ENCODE peak calls at places on chromosome 13, in nine cellular contexts. One of them, this sample, is unnamed.

GRCh38 chr13:43143591-43143990 is 120.2 kb downstream of the DNAJC15 start:
- DNase-seq in epithelial cell of esophagus: peak
- DNase-seq in lower leg skin: no peak
- DNase-seq in AG04450: no peak
- DNase-seq in upper lobe of left lung: no peak
- DNase-seq in cardiac muscle cell: no peak
- DNase-seq in fibroblast of the aortic adventitia: no peak
- DNase-seq in testis: no peak
- DNase-seq in heart right ventricle: no peak
- DNase-seq in this sample: no peak

GRCh38 chr13:70668293-70668692 is 560.0 kb upstream of the KLHL1 start:
- DNase-seq in epithelial cell of esophagus: peak
- DNase-seq in upper lobe of left lung: no peak
- DNase-seq in fibroblast of the aortic adventitia: no peak
- DNase-seq in heart right ventricle: no peak
- DNase-seq in cardiac muscle cell: no peak
- DNase-seq in testis: no peak
- DNase-seq in AG04450: no peak
- DNase-seq in lower leg skin: no peak
- DNase-seq in this sample: peak

GRCh38 chr13:107231941-107232340 is 664.0 kb upstream of the ARGLU1 start:
- DNase-seq in upper lobe of left lung: no peak
- DNase-seq in fibroblast of the aortic adventitia: no peak
- DNase-seq in cardiac muscle cell: no peak
- DNase-seq in epithelial cell of esophagus: no peak
- DNase-seq in lower leg skin: no peak
- DNase-seq in testis: no peak
- DNase-seq in AG04450: no peak
- DNase-seq in heart right ventricle: no peak
- DNase-seq in this sample: no peak

GRCh38 chr13:73702419-73703071 is 431.7 kb downstream of the KLF12 start:
- DNase-seq in AG04450: no peak
- DNase-seq in epithelial cell of esophagus: peak
- DNase-seq in heart right ventricle: no peak
- DNase-seq in testis: no peak
- DNase-seq in fibroblast of the aortic adventitia: no peak
- DNase-seq in lower leg skin: no peak
- DNase-seq in cardiac muscle cell: no peak
- DNase-seq in upper lobe of left lung: no peak
- DNase-seq in this sample: no peak

GRCh38 chr13:114130131-114130707 is 2.2 kb downstream of the RASA3 start:
- DNase-seq in heart right ventricle: no peak
- DNase-seq in epithelial cell of esophagus: no peak
- DNase-seq in fibroblast of the aortic adventitia: no peak
- DNase-seq in testis: no peak
- DNase-seq in lower leg skin: no peak
- DNase-seq in cardiac muscle cell: no peak
- DNase-seq in AG04450: no peak
- DNase-seq in upper lobe of left lung: no peak
- DNase-seq in this sample: no peak

GRCh38 chr13:49731766-49732165 is 40.5 kb upstream of the EBPL start:
- DNase-seq in testis: no peak
- DNase-seq in fibroblast of the aortic adventitia: peak
- DNase-seq in lower leg skin: no peak
- DNase-seq in cardiac muscle cell: peak
- DNase-seq in epithelial cell of esophagus: peak
- DNase-seq in upper lobe of left lung: no peak
- DNase-seq in heart right ventricle: no peak
- DNase-seq in AG04450: peak
- DNase-seq in this sample: no peak

GRCh38 chr13:43042410-43042921 is 19.1 kb downstream of the DNAJC15 start:
- DNase-seq in heart right ventricle: no peak
- DNase-seq in epithelial cell of esophagus: no peak
- DNase-seq in AG04450: no peak
- DNase-seq in fibroblast of the aortic adventitia: no peak
- DNase-seq in testis: no peak
- DNase-seq in upper lobe of left lung: no peak
- DNase-seq in cardiac muscle cell: no peak
- DNase-seq in lower leg skin: no peak
- DNase-seq in this sample: no peak

GRCh38 chr13:32905864-32906180 is 110.4 kb upstream of the KL start:
- DNase-seq in fibroblast of the aortic adventitia: peak
- DNase-seq in heart right ventricle: no peak
- DNase-seq in upper lobe of left lung: no peak
- DNase-seq in epithelial cell of esophagus: no peak
- DNase-seq in cardiac muscle cell: no peak
- DNase-seq in testis: peak
- DNase-seq in AG04450: no peak
- DNase-seq in lower leg skin: no peak
- DNase-seq in this sample: no peak

GRCh38 chr13:27170521-27171243 is 929 bp downstream of the USP12 start:
- DNase-seq in fibroblast of the aortic adventitia: peak
- DNase-seq in testis: peak
- DNase-seq in heart right ventricle: peak
- DNase-seq in epithelial cell of esophagus: peak
- DNase-seq in cardiac muscle cell: peak
- DNase-seq in lower leg skin: peak
- DNase-seq in upper lobe of left lung: peak
- DNase-seq in AG04450: no peak
- DNase-seq in this sample: no peak

GRCh38 chr13:23778879-23779278 is 110.3 kb downstream of the MIPEP start:
- DNase-seq in cardiac muscle cell: peak
- DNase-seq in lower leg skin: no peak
- DNase-seq in fibroblast of the aortic adventitia: no peak
- DNase-seq in upper lobe of left lung: no peak
- DNase-seq in epithelial cell of esophagus: peak
- DNase-seq in testis: no peak
- DNase-seq in AG04450: no peak
- DNase-seq in heart right ventricle: no peak
- DNase-seq in this sample: no peak

GRCh38 chr13:109028626-109029025 is 399.2 kb downstream of the MYO16 start:
- DNase-seq in testis: no peak
- DNase-seq in epithelial cell of esophagus: no peak
- DNase-seq in fibroblast of the aortic adventitia: no peak
- DNase-seq in cardiac muscle cell: peak
- DNase-seq in upper lobe of left lung: no peak
- DNase-seq in AG04450: no peak
- DNase-seq in heart right ventricle: no peak
- DNase-seq in lower leg skin: no peak
- DNase-seq in this sample: no peak

GRCh38 chr13:41568143-41568989 is 111.0 kb downstream of the RGCC start:
- DNase-seq in upper lobe of left lung: no peak
- DNase-seq in epithelial cell of esophagus: no peak
- DNase-seq in cardiac muscle cell: no peak
- DNase-seq in testis: no peak
- DNase-seq in heart right ventricle: no peak
- DNase-seq in fibroblast of the aortic adventitia: no peak
- DNase-seq in AG04450: no peak
- DNase-seq in lower leg skin: no peak
- DNase-seq in this sample: no peak

GRCh38 chr13:43787998-43788397 is 1.2 kb upstream of the ENOX1 start:
- DNase-seq in heart right ventricle: no peak
- DNase-seq in lower leg skin: no peak
- DNase-seq in cardiac muscle cell: peak
- DNase-seq in upper lobe of left lung: no peak
- DNase-seq in fibroblast of the aortic adventitia: peak
- DNase-seq in testis: peak
- DNase-seq in AG04450: no peak
- DNase-seq in epithelial cell of esophagus: peak
- DNase-seq in this sample: no peak

GRCh38 chr13:29859971-29860370 is 9.6 kb upstream of the UBL3 start:
- DNase-seq in AG04450: no peak
- DNase-seq in testis: no peak
- DNase-seq in fibroblast of the aortic adventitia: peak
- DNase-seq in upper lobe of left lung: no peak
- DNase-seq in lower leg skin: no peak
- DNase-seq in epithelial cell of esophagus: peak
- DNase-seq in cardiac muscle cell: peak
- DNase-seq in heart right ventricle: no peak
- DNase-seq in this sample: no peak

GRCh38 chr13:93227280-93227905 is 786 bp downstream of the GPC6 start:
- DNase-seq in lower leg skin: no peak
- DNase-seq in epithelial cell of esophagus: peak
- DNase-seq in fibroblast of the aortic adventitia: peak
- DNase-seq in cardiac muscle cell: peak
- DNase-seq in upper lobe of left lung: peak
- DNase-seq in testis: peak
- DNase-seq in AG04450: no peak
- DNase-seq in heart right ventricle: no peak
- DNase-seq in this sample: peak

GRCh38 chr13:103386341-103386740 is 320.1 kb upstream of the SLC10A2 start:
- DNase-seq in cardiac muscle cell: peak
- DNase-seq in upper lobe of left lung: no peak
- DNase-seq in lower leg skin: no peak
- DNase-seq in fibroblast of the aortic adventitia: peak
- DNase-seq in heart right ventricle: no peak
- DNase-seq in epithelial cell of esophagus: peak
- DNase-seq in AG04450: no peak
- DNase-seq in testis: no peak
- DNase-seq in this sample: peak

GRCh38 chr13:103394670-103395069 is 328.5 kb upstream of the SLC10A2 start:
- DNase-seq in AG04450: no peak
- DNase-seq in heart right ventricle: no peak
- DNase-seq in cardiac muscle cell: no peak
- DNase-seq in epithelial cell of esophagus: no peak
- DNase-seq in fibroblast of the aortic adventitia: no peak
- DNase-seq in upper lobe of left lung: no peak
- DNase-seq in lower leg skin: no peak
- DNase-seq in testis: no peak
- DNase-seq in this sample: no peak

GRCh38 chr13:103388839-103389238 is 322.6 kb upstream of the SLC10A2 start:
- DNase-seq in epithelial cell of esophagus: no peak
- DNase-seq in cardiac muscle cell: no peak
- DNase-seq in heart right ventricle: no peak
- DNase-seq in fibroblast of the aortic adventitia: no peak
- DNase-seq in AG04450: no peak
- DNase-seq in lower leg skin: no peak
- DNase-seq in testis: no peak
- DNase-seq in upper lobe of left lung: no peak
- DNase-seq in this sample: no peak
- TF ChIP-seq CTCF in epithelial cell of esophagus: peak
- TF ChIP-seq CTCF in cardiac muscle cell: no peak
- TF ChIP-seq CTCF in heart right ventricle: no peak
- TF ChIP-seq CTCF in fibroblast of the aortic adventitia: no peak
- TF ChIP-seq CTCF in AG04450: no peak
- TF ChIP-seq CTCF in lower leg skin: no peak
- TF ChIP-seq CTCF in testis: no peak
- TF ChIP-seq CTCF in upper lobe of left lung: no peak
- TF ChIP-seq CTCF in this sample: no peak

GRCh38 chr13:110322828-110323171 is 15.7 kb downstream of the COL4A2 start:
- DNase-seq in fibroblast of the aortic adventitia: no peak
- DNase-seq in testis: no peak
- DNase-seq in upper lobe of left lung: no peak
- DNase-seq in AG04450: no peak
- DNase-seq in lower leg skin: peak
- DNase-seq in cardiac muscle cell: no peak
- DNase-seq in heart right ventricle: no peak
- DNase-seq in epithelial cell of esophagus: no peak
- DNase-seq in this sample: no peak

GRCh38 chr13:110323986-110324749 is 17.1 kb downstream of the COL4A2 start:
- DNase-seq in heart right ventricle: no peak
- DNase-seq in cardiac muscle cell: no peak
- DNase-seq in AG04450: no peak
- DNase-seq in upper lobe of left lung: no peak
- DNase-seq in epithelial cell of esophagus: no peak
- DNase-seq in testis: no peak
- DNase-seq in fibroblast of the aortic adventitia: peak
- DNase-seq in lower leg skin: peak
- DNase-seq in this sample: no peak

GRCh38 chr13:110322126-110322827 is 15.2 kb downstream of the COL4A2 start:
- DNase-seq in epithelial cell of esophagus: no peak
- DNase-seq in upper lobe of left lung: no peak
- DNase-seq in fibroblast of the aortic adventitia: no peak
- DNase-seq in cardiac muscle cell: no peak
- DNase-seq in AG04450: no peak
- DNase-seq in lower leg skin: peak
- DNase-seq in heart right ventricle: no peak
- DNase-seq in testis: no peak
- DNase-seq in this sample: no peak

GRCh38 chr13:110320645-110321044 is 13.6 kb downstream of the COL4A2 start:
- DNase-seq in epithelial cell of esophagus: no peak
- DNase-seq in fibroblast of the aortic adventitia: no peak
- DNase-seq in testis: no peak
- DNase-seq in upper lobe of left lung: no peak
- DNase-seq in cardiac muscle cell: no peak
- DNase-seq in lower leg skin: no peak
- DNase-seq in AG04450: no peak
- DNase-seq in heart right ventricle: no peak
- DNase-seq in this sample: no peak

GRCh38 chr13:110323172-110323851 is 16.2 kb downstream of the COL4A2 start:
- DNase-seq in fibroblast of the aortic adventitia: peak
- DNase-seq in upper lobe of left lung: no peak
- DNase-seq in lower leg skin: peak
- DNase-seq in testis: no peak
- DNase-seq in cardiac muscle cell: no peak
- DNase-seq in AG04450: peak
- DNase-seq in epithelial cell of esophagus: peak
- DNase-seq in heart right ventricle: no peak
- DNase-seq in this sample: peak
- TF ChIP-seq CTCF in fibroblast of the aortic adventitia: peak
- TF ChIP-seq CTCF in upper lobe of left lung: no peak
- TF ChIP-seq CTCF in lower leg skin: no peak
- TF ChIP-seq CTCF in testis: no peak
- TF ChIP-seq CTCF in cardiac muscle cell: no peak
- TF ChIP-seq CTCF in AG04450: peak
- TF ChIP-seq CTCF in epithelial cell of esophagus: peak
- TF ChIP-seq CTCF in heart right ventricle: no peak
- TF ChIP-seq CTCF in this sample: peak

DNA sequence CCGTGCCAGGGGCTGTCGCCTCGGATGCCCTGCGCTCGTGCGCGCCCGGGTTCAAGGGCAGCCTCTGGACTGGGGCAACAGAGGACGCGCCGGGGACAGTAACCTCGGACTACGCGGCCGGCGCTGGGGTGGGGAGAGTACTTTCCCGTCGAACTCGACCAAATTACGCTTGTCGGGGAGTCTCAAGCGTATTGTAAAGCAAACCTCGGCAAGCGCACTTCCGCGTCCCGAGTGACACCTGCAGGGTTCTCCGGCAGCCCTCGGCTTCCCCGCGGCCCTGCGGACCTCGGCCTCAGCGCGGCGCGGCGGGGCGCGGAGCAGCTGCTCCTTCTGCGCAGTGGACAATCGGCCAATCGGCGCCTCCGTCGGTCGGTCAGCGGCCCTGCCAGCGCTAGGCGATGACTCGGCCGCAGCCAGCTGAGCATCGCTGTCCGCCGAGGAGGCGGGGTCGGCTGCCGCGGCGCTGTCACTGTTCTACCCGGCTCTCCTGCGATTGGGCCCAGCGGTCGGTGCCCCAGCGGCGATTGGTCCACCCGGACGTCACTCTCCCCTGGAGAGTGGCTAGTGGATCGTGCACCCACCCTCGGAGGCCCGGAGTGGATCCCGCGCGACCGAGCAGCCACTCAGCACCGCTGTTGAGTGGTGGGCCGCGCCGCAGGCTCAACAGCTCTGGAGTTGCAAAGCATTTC is at the start of gene SLC46A3:
- DNase-seq in fibroblast of the aortic adventitia: peak
- DNase-seq in heart right ventricle: peak
- DNase-seq in testis: peak
- DNase-seq in AG04450: peak
- DNase-seq in epithelial cell of esophagus: peak
- DNase-seq in cardiac muscle cell: peak
- DNase-seq in lower leg skin: peak
- DNase-seq in upper lobe of left lung: peak
- DNase-seq in this sample: peak
- TF ChIP-seq CTCF in fibroblast of the aortic adventitia: peak
- TF ChIP-seq CTCF in heart right ventricle: no peak
- TF ChIP-seq CTCF in testis: no peak
- TF ChIP-seq CTCF in AG04450: peak
- TF ChIP-seq CTCF in epithelial cell of esophagus: no peak
- TF ChIP-seq CTCF in cardiac muscle cell: no peak
- TF ChIP-seq CTCF in lower leg skin: no peak
- TF ChIP-seq CTCF in upper lobe of left lung: peak
- TF ChIP-seq CTCF in this sample: no peak

GRCh38 chr13:40017662-40018262 is 362.3 kb downstream of the COG6 start:
- DNase-seq in upper lobe of left lung: no peak
- DNase-seq in testis: no peak
- DNase-seq in cardiac muscle cell: no peak
- DNase-seq in epithelial cell of esophagus: no peak
- DNase-seq in AG04450: no peak
- DNase-seq in lower leg skin: no peak
- DNase-seq in heart right ventricle: no peak
- DNase-seq in fibroblast of the aortic adventitia: no peak
- DNase-seq in this sample: no peak
- TF ChIP-seq CTCF in upper lobe of left lung: no peak
- TF ChIP-seq CTCF in testis: no peak
- TF ChIP-seq CTCF in cardiac muscle cell: no peak
- TF ChIP-seq CTCF in epithelial cell of esophagus: peak
- TF ChIP-seq CTCF in AG04450: no peak
- TF ChIP-seq CTCF in lower leg skin: no peak
- TF ChIP-seq CTCF in heart right ventricle: no peak
- TF ChIP-seq CTCF in fibroblast of the aortic adventitia: no peak
- TF ChIP-seq CTCF in this sample: no peak